ENCODE peak calls at places on chromosomes 6 and 20, in nine cellular contexts. A is suprapubic skin, E is stomach, T is tibial nerve, W is esophagus muscularis mucosa, H is A549, C is sigmoid colon, Z is ovary, K is H1. J is an unnamed sample.

GRCh38 chr20:20551409-20551808 is 161.0 kb downstream of the RALGAPA2 start:
- DNase-seq in H (no peak), E (no peak), K (no peak), A (no peak), W (no peak), Z (no peak), T (no peak), C (no peak), J (no peak)

GRCh38 chr20:59355242-59355641 is 54.8 kb downstream of the EDN3 start:
- DNase-seq in W (no peak), A (no peak), Z (no peak), E (no peak), T (no peak), K (no peak), C (no peak), H (no peak), J (no peak)

GRCh38 chr6:75202676-75203131 is 3.1 kb downstream of the COL12A1 start:
- DNase-seq in T (peak), A (no peak), C (no peak), K (peak), W (no peak), H (no peak), Z (peak), E (no peak), J (no peak)

GRCh38 chr20:3781153-3781910 is at the start of gene SPEF1:
- DNase-seq in H (peak), C (peak), Z (peak), W (peak), E (peak), T (peak), K (peak), A (no peak), J (peak)

GRCh38 chr6:101539510-101540245 is 146.2 kb downstream of the GRIK2 start:
- DNase-seq in E (no peak), T (no peak), C (no peak), W (no peak), A (no peak), H (no peak), K (no peak), Z (no peak), J (no peak)

GRCh38 chr20:49318430-49319203 is 40.8 kb upstream of the ZNFX1 start:
- DNase-seq in W (no peak), K (peak), Z (no peak), T (no peak), E (no peak), A (no peak), C (no peak), H (no peak), J (no peak)

GRCh38 chr6:82786251-82786650 is 279.4 kb downstream of the UBE3D start:
- DNase-seq in Z (no peak), H (no peak), A (no peak), K (no peak), E (no peak), T (no peak), C (no peak), W (no peak), J (no peak)

GRCh38 chr6:107641500-107641931 is 151.6 kb downstream of the SOBP start:
- DNase-seq in W (no peak), T (no peak), Z (no peak), E (no peak), A (no peak), K (no peak), C (no peak), H (no peak), J (no peak)

GRCh38 chr6:128740951-128741350 is 142.0 kb upstream of the LAMA2 start:
- DNase-seq in K (no peak), A (no peak), W (no peak), C (no peak), T (no peak), E (no peak), H (no peak), Z (no peak), J (no peak)

GRCh38 chr6:83517500-83517899 is 5.2 kb downstream of the PRSS35 start:
- DNase-seq in H (no peak), Z (no peak), E (no peak), T (no peak), A (no peak), K (no peak), C (no peak), W (no peak), J (no peak)

GRCh38 chr6:138546733-138547185 is 47.5 kb upstream of the NHSL1 start:
- DNase-seq in K (no peak), W (no peak), E (no peak), C (no peak), H (no peak), T (no peak), A (no peak), Z (no peak), J (no peak)

GRCh38 chr6:3159805-3160781 is 2.7 kb upstream of the TUBB2A start:
- DNase-seq in Z (no peak), K (no peak), A (peak), W (no peak), H (peak), C (peak), E (peak), T (peak), J (no peak)

GRCh38 chr6:80457044-80457933 is 350.8 kb downstream of the BCKDHB start:
- DNase-seq in E (peak), A (no peak), C (peak), H (peak), Z (peak), W (no peak), K (no peak), T (peak), J (peak)

GRCh38 chr6:84623956-84624680 is 140.3 kb downstream of the TBX18 start:
- DNase-seq in W (no peak), H (no peak), Z (no peak), A (no peak), K (no peak), E (no peak), C (no peak), T (peak), J (no peak)

GRCh38 chr6:94902974-94903628 is 674.2 kb upstream of the MANEA start:
- DNase-seq in W (no peak), Z (no peak), E (no peak), H (peak), A (no peak), C (no peak), T (no peak), K (peak), J (no peak)

GRCh38 chr6:4943716-4944115 is 60.1 kb downstream of the RPP40 start:
- DNase-seq in C (no peak), H (no peak), A (no peak), W (no peak), E (no peak), T (no peak), Z (no peak), K (no peak), J (no peak)

GRCh38 chr6:114740547-114740946 is 397.7 kb upstream of the HS3ST5 start:
- DNase-seq in A (no peak), W (no peak), C (no peak), T (no peak), H (no peak), E (no peak), K (no peak), Z (no peak), J (no peak)

GRCh38 chr6:39530201-39530759 is 194.9 kb downstream of the KIF6 start:
- DNase-seq in T (peak), K (no peak), E (no peak), Z (peak), C (no peak), W (no peak), H (no peak), A (no peak), J (no peak)

GRCh38 chr6:34179106-34179720 is 33.3 kb upstream of the GRM4 start:
- DNase-seq in C (no peak), T (no peak), K (no peak), Z (no peak), W (no peak), A (peak), E (peak), H (no peak), J (peak)

GRCh38 chr6:14277405-14277930 is 159.9 kb downstream of the CD83 start:
- DNase-seq in K (no peak), A (no peak), W (no peak), E (no peak), C (no peak), Z (no peak), H (no peak), T (no peak), J (no peak)

GRCh38 chr20:63091901-63092659 is 85.3 kb upstream of the BHLHE23 start:
- DNase-seq in C (peak), H (no peak), T (no peak), Z (peak), W (no peak), E (no peak), K (no peak), A (peak), J (peak)

GRCh38 chr20:44810391-44811149 is at the start of gene RIMS4:
- DNase-seq in T (no peak), H (no peak), A (no peak), C (no peak), W (no peak), E (no peak), Z (no peak), K (peak), J (peak)

GRCh38 chr6:135811172-135811571 is 40.3 kb upstream of the PDE7B start:
- DNase-seq in A (no peak), W (no peak), Z (no peak), K (no peak), C (no peak), H (no peak), T (no peak), E (no peak), J (no peak)

GRCh38 chr6:135814043-135814442 is 37.5 kb upstream of the PDE7B start:
- DNase-seq in C (no peak), E (no peak), H (no peak), W (no peak), K (no peak), A (no peak), Z (no peak), T (no peak), J (no peak)

GRCh38 chr6:135811644-135812043 is 39.9 kb upstream of the PDE7B start:
- DNase-seq in E (no peak), K (no peak), C (no peak), T (no peak), A (no peak), W (no peak), H (peak), Z (no peak), J (no peak)

GRCh38 chr6:135815216-135815615 is 36.3 kb upstream of the PDE7B start:
- DNase-seq in C (no peak), T (no peak), E (no peak), A (no peak), H (no peak), K (no peak), Z (no peak), W (no peak), J (no peak)

DNA sequence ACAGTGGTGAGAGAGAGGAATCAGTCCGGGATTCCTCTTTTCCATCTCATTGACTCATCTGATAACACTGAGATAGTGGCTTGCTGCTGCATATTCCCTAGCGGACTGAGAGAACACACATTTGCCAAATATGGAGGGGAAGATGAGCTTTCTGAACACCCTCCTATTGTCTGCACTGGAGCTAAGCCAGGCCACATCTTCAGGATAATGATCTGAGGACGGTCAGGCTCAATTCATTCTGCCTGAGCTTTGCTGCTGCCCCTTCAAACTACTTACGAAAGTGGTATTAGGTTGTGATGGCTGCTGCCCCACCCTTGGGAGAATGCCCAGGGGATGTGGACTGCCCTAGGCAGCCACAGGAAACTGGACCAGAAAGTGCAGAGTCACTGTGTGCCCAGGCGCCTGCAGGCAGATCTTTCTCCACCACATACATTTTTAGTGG is 39.4 kb upstream of the PDE7B start:
- DNase-seq in W (no peak), Z (no peak), K (no peak), T (peak), E (no peak), A (no peak), H (peak), C (peak), J (no peak)
- TF ChIP-seq EP300 in W (no peak), Z (no peak), K (no peak), T (no peak), E (no peak), A (no peak), H (no peak), C (no peak), J (no peak)

DNA sequence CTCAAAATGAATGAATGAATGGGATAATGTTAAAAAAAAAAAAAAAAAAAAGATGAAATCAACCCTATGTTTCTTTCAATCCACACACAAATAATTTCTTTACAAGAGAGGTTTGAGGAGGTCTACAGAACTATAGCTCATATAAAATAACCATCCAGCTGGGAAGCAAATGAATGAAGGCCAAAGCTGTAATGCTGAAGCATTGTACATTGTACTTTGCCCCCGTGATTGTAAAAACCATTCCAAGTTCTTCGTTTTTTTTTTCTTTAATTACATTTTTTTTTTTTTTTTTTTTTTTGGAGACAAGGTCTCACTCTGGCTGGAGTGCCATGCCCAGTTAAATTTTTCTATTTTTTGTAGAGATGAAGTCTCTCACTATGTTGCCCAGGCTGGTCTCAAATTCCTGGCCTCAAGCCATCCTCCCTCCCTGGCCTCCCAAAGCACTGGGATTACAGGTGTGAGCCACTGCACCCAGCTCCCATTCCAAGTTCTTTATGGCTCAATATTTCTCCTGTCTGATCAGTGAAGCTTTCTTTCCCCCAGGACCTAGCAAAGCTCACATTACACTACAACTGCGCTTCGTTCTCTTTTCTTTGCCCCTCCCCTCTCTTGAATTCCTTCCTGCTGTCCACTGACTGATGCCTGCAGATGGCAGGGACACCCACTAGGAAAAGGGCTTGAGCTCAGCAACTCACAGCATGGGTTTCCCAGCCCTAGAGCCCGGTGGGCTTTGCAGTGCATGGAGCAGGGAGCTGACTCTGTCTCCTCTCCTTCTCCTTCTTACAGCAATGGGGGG is 53.0 kb upstream of the NOP56 start:
- DNase-seq in T (no peak), W (no peak), K (no peak), E (no peak), C (no peak), H (no peak), Z (no peak), A (no peak), J (no peak)
- TF ChIP-seq EP300 in T (no peak), W (no peak), K (no peak), E (no peak), C (no peak), H (no peak), Z (no peak), A (no peak), J (no peak)

GRCh38 chr6:111796310-111796918 is 76.8 kb downstream of the FYN start:
- DNase-seq in K (no peak), E (no peak), Z (no peak), W (no peak), T (no peak), H (no peak), A (no peak), C (no peak), J (no peak)

GRCh38 chr6:111794300-111794699 is 79.0 kb downstream of the FYN start:
- DNase-seq in E (no peak), H (no peak), Z (no peak), T (no peak), C (no peak), W (no peak), A (no peak), K (no peak), J (peak)

GRCh38 chr6:111793711-111794111 is 79.5 kb downstream of the FYN start:
- DNase-seq in H (no peak), C (no peak), W (no peak), T (no peak), Z (no peak), E (peak), K (no peak), A (no peak), J (peak)

GRCh38 chr6:111795558-111795957 is 77.7 kb downstream of the FYN start:
- DNase-seq in A (no peak), Z (no peak), E (no peak), K (no peak), W (no peak), H (no peak), T (no peak), C (no peak), J (no peak)

GRCh38 chr6:111794716-111795452 is 78.4 kb downstream of the FYN start:
- DNase-seq in K (no peak), A (no peak), Z (no peak), E (no peak), C (no peak), W (no peak), H (no peak), T (no peak), J (no peak)
- TF ChIP-seq EP300 in K (no peak), A (no peak), Z (no peak), E (no peak), C (no peak), W (no peak), H (no peak), T (no peak), J (no peak)

GRCh38 chr6:123117145-123117908 is 121.3 kb downstream of the CLVS2 start:
- DNase-seq in C (no peak), K (no peak), A (no peak), Z (no peak), W (no peak), H (no peak), E (no peak), T (no peak), J (no peak)
- TF ChIP-seq EP300 in C (no peak), K (no peak), A (no peak), Z (no peak), W (no peak), H (no peak), E (no peak), T (no peak), J (no peak)

DNA sequence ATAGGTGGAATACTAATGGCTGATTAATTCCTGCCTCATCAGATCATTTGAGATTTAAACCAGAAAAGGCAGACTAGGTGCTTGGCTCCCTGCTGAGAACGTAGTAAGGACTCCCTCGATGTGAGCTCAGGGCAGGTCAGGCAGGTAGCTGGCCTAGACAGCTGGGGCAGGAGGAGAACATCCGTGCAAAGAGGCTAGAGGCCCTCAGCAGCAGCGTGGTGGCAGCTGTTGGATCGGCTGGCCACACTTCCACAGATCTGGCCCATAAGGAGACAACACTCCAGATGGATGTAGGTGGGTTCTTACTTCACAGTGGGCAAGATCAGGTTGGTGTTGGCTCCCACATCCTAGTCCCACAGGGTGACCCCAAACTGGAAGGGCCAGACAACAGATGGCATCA is 38.5 kb downstream of the EYA2 start:
- DNase-seq in A (no peak), T (no peak), H (no peak), E (no peak), C (no peak), W (no peak), Z (no peak), K (no peak), J (no peak)
- TF ChIP-seq EP300 in A (no peak), T (no peak), H (no peak), E (no peak), C (no peak), W (no peak), Z (no peak), K (no peak), J (no peak)

GRCh38 chr20:34938466-34939163 is 17.0 kb downstream of the GSS start:
- DNase-seq in H (no peak), E (peak), K (no peak), W (no peak), T (peak), Z (no peak), A (no peak), C (peak), J (peak)
- TF ChIP-seq EP300 in H (no peak), E (no peak), K (no peak), W (no peak), T (no peak), Z (no peak), A (no peak), C (no peak), J (no peak)

DNA sequence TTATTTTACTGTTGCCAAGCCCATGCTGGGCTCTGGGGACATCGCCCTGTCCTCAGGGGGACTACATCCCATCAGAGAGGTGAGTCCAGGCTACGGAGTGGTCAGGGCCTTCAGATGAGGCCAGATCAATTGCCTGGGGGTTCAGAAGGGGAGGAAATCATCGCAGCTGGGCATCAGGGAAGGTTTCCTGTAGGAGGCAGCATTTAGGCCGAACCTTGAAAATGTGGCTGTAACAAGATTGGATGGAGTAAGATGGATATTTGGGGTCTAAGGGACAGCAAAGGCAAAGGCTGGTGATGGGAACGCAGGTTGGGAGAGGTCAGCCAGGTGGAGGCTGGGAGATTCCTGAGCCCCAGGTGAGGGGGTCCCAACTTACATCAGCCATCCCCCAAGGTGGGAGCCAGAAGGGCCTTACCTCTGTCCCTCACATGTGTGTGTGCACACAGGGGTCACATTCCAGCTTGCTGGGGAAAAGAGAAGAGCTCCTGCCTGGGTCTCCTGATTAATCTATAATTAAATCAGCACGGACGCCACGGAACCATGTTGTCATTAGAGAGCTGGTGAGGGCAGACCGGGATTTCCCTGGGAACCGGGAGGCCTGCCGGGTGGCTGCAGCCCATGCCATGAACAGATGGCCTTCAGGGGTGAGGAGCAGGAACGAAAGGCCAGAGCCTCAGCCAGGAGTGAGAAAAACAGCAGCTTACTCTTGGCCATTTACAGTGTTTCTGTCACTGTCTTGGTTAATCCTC is 30.5 kb upstream of the DLGAP4 start:
- DNase-seq in W (no peak), T (no peak), K (peak), C (peak), A (no peak), H (no peak), Z (no peak), E (no peak), J (no peak)
- TF ChIP-seq EP300 in W (no peak), T (no peak), K (no peak), C (no peak), A (no peak), H (no peak), Z (no peak), E (no peak), J (no peak)

GRCh38 chr6:118344014-118344670 is 204.0 kb upstream of the PLN start:
- DNase-seq in A (no peak), W (no peak), T (no peak), K (no peak), Z (no peak), H (no peak), C (no peak), E (no peak), J (no peak)
- TF ChIP-seq EP300 in A (no peak), W (no peak), T (no peak), K (no peak), Z (no peak), H (no peak), C (no peak), E (no peak), J (no peak)

GRCh38 chr20:8148501-8148900 is 16.4 kb downstream of the PLCB1 start:
- DNase-seq in H (no peak), A (no peak), Z (no peak), E (no peak), T (no peak), C (no peak), K (no peak), W (no peak), J (no peak)

GRCh38 chr20:8144282-8145245 is 12.5 kb downstream of the PLCB1 start:
- DNase-seq in K (no peak), W (no peak), C (no peak), A (no peak), E (no peak), H (no peak), T (no peak), Z (no peak), J (no peak)

GRCh38 chr20:8150591-8150990 is 18.5 kb downstream of the PLCB1 start:
- DNase-seq in H (no peak), Z (no peak), W (no peak), A (no peak), E (no peak), C (no peak), K (no peak), T (no peak), J (no peak)

GRCh38 chr20:8145246-8145639 is 13.2 kb downstream of the PLCB1 start:
- DNase-seq in H (no peak), K (no peak), E (no peak), W (no peak), Z (no peak), A (no peak), T (no peak), C (no peak), J (no peak)

GRCh38 chr20:8147476-8147875 is 15.4 kb downstream of the PLCB1 start:
- DNase-seq in T (no peak), A (no peak), K (no peak), Z (no peak), H (no peak), E (no peak), W (no peak), C (no peak), J (no peak)
- TF ChIP-seq EP300 in T (no peak), A (no peak), K (no peak), Z (no peak), H (no peak), E (no peak), W (no peak), C (no peak), J (no peak)